ENCODE peak calls at places on chromosomes 12 and 14, in eight cellular contexts. S, E, J, U, P, N, Q and F are unnamed samples.

GRCh38 chr14:61911534-61911933 is 149.3 kb downstream of the SNAPC1 start:
- DNase-seq in S (no peak), E (no peak), J (no peak), U (no peak), P (no peak), N (no peak), Q (no peak), F (no peak)

GRCh38 chr14:96980835-96981234 is 183.7 kb downstream of the VRK1 start:
- DNase-seq in S (no peak), E (no peak), J (no peak), U (no peak), P (no peak), N (no peak), Q (no peak), F (no peak)

GRCh38 chr14:90276627-90277367 is 20.4 kb downstream of the PSMC1 start:
- DNase-seq in S (no peak), E (no peak), J (no peak), U (no peak), P (peak; percentile 26), N (no peak), Q (no peak), F (no peak)

GRCh38 chr12:76644950-76645349 is 85.4 kb upstream of the OSBPL8 start:
- DNase-seq in S (no peak), E (no peak), J (no peak), U (no peak), P (no peak), N (no peak), Q (no peak), F (no peak)

GRCh38 chr12:52971701-52972329 is 22.9 kb downstream of the KRT18 start:
- DNase-seq in S (no peak), E (no peak), J (no peak), U (no peak), P (peak; percentile 56), N (peak; percentile 73), Q (peak; percentile 94), F (no peak)

GRCh38 chr12:65364021-65364420 is 85.5 kb downstream of the MSRB3 start:
- DNase-seq in S (no peak), E (no peak), J (no peak), U (no peak), P (no peak), N (peak; percentile 25), Q (no peak), F (no peak)

GRCh38 chr12:53380797-53381738 is 1.1 kb downstream of the SP1 start:
- DNase-seq in S (no peak), E (no peak), J (peak; percentile 14), U (no peak), P (peak; percentile 46), N (peak; percentile 51), Q (peak; percentile 66), F (no peak)

GRCh38 chr14:63283501-63284248 is 35.1 kb downstream of the GPHB5 start:
- DNase-seq in S (no peak), E (no peak), J (no peak), U (no peak), P (no peak), N (no peak), Q (no peak), F (no peak)

GRCh38 chr12:12024958-12025682 is 45.6 kb upstream of the BCL2L14 start:
- DNase-seq in S (no peak), E (no peak), J (no peak), U (no peak), P (no peak), N (no peak), Q (no peak), F (no peak)

GRCh38 chr14:36207500-36207899 is 31.0 kb upstream of the PTCSC3 start:
- DNase-seq in S (no peak), E (no peak), J (no peak), U (no peak), P (no peak), N (peak; percentile 13), Q (no peak), F (no peak)

GRCh38 chr12:96578526-96579125 is 89.2 kb downstream of the CFAP54 start:
- DNase-seq in S (no peak), E (no peak), J (no peak), U (peak; percentile 22), P (peak; percentile 67), N (peak; percentile 77), Q (no peak), F (no peak)

GRCh38 chr14:77616133-77616453 is 344 bp downstream of the SPTLC2 start:
- DNase-seq in S (no peak), E (no peak), J (no peak), U (no peak), P (no peak), N (no peak), Q (no peak), F (no peak)

GRCh38 chr12:16347391-16348298 is at the start of gene MGST1:
- DNase-seq in S (no peak), E (peak; percentile 48), J (peak; percentile 76), U (no peak), P (peak; percentile 62), N (peak; percentile 69), Q (peak; percentile 87), F (no peak)

GRCh38 chr14:95265106-95266094 is 54.3 kb downstream of the CLMN start:
- DNase-seq in S (no peak), E (no peak), J (no peak), U (peak; percentile 100), P (peak; percentile 96), N (peak; percentile 87), Q (peak; percentile 79), F (peak; percentile 25)

GRCh38 chr12:5043589-5044419 is at the start of gene KCNA5:
- DNase-seq in S (no peak), E (no peak), J (peak; percentile 44), U (no peak), P (no peak), N (no peak), Q (no peak), F (peak; percentile 39)

GRCh38 chr12:180445-180844 is 33.5 kb downstream of the SLC6A12 start:
- DNase-seq in S (no peak), E (peak; percentile 23), J (no peak), U (no peak), P (peak; percentile 39), N (no peak), Q (no peak), F (no peak)

GRCh38 chr14:71221119-71221518 is 313.9 kb downstream of the PCNX1 start:
- DNase-seq in S (no peak), E (no peak), J (no peak), U (no peak), P (no peak), N (no peak), Q (no peak), F (no peak)

GRCh38 chr14:54174437-54174836 is 217.8 kb upstream of the BMP4 start:
- DNase-seq in S (no peak), E (no peak), J (no peak), U (no peak), P (no peak), N (peak; percentile 24), Q (no peak), F (no peak)

GRCh38 chr14:100037351-100037750 is 27.9 kb upstream of the EVL start:
- DNase-seq in S (no peak), E (no peak), J (no peak), U (no peak), P (no peak), N (peak; percentile 65), Q (no peak), F (no peak)

GRCh38 chr14:78048120-78048519 is 122.1 kb upstream of the NRXN3 start:
- DNase-seq in S (no peak), E (no peak), J (no peak), U (no peak), P (no peak), N (no peak), Q (no peak), F (no peak)

GRCh38 chr12:119940881-119941280 is 48.2 kb upstream of the BICDL1 start:
- DNase-seq in S (no peak), E (no peak), J (no peak), U (peak; percentile 79), P (peak; percentile 70), N (peak; percentile 69), Q (no peak), F (no peak)

GRCh38 chr12:77925536-77926108 is 94.9 kb downstream of the NAV3 start:
- DNase-seq in S (no peak), E (peak; percentile 34), J (peak; percentile 39), U (peak; percentile 80), P (peak; percentile 97), N (peak; percentile 95), Q (peak; percentile 84), F (no peak)

GRCh38 chr12:32499048-32499447 is 99.7 kb downstream of the FGD4 start:
- DNase-seq in S (no peak), E (no peak), J (no peak), U (no peak), P (no peak), N (no peak), Q (no peak), F (no peak)

GRCh38 chr14:32078030-32078793 is 1.1 kb downstream of the ARHGAP5 start:
- DNase-seq in S (no peak), E (no peak), J (no peak), U (no peak), P (peak; percentile 50), N (peak; percentile 51), Q (no peak), F (no peak)

GRCh38 chr12:23093488-23093887 is 468.5 kb downstream of the ETNK1 start:
- DNase-seq in S (no peak), E (no peak), J (no peak), U (no peak), P (no peak), N (peak; percentile 24), Q (no peak), F (no peak)

GRCh38 chr12:2796187-2796663 is 1.5 kb downstream of the FKBP4 start:
- DNase-seq in S (no peak), E (no peak), J (no peak), U (no peak), P (no peak), N (no peak), Q (no peak), F (no peak)
- TF ChIP-seq CTCF in S (no peak), E (no peak), J (peak; percentile 17), U (peak; percentile 52), P (no peak), N (no peak), Q (peak; percentile 49), F (no peak)

GRCh38 chr12:54596526-54596946 is 8.1 kb upstream of the PPP1R1A start:
- DNase-seq in S (peak; percentile 13), E (peak; percentile 53), J (peak; percentile 56), U (no peak), P (peak; percentile 55), N (peak; percentile 70), Q (peak; percentile 59), F (no peak)
- TF ChIP-seq CTCF in S (peak; percentile 73), E (peak; percentile 54), J (peak; percentile 94), U (peak; percentile 95), P (peak; percentile 92), N (peak; percentile 88), Q (peak; percentile 83), F (no peak)

DNA sequence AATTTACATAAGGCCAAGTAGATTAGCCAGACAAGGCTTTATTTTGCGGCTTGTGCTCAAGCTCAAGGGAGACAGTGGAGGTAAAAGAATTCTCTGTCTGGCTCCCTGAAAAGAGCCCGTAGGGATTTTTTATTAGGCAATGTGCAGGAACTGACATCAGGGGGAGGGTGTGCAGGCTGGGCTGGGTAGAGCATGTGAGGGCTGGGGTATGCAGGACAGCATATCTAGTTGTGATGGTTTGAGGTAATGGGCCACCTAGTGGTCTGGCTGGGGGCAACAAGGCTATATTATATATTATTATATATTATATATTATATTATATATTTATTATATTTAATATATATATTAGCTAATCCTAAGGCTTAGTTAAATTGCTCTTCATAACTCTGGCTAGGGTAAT is 102.1 kb downstream of the TMEM117 start:
- DNase-seq in S (no peak), E (no peak), J (no peak), U (no peak), P (no peak), N (peak; percentile 16), Q (no peak), F (no peak)
- TF ChIP-seq CTCF in S (no peak), E (no peak), J (peak; percentile 43), U (peak; percentile 32), P (peak; percentile 43), N (peak; percentile 40), Q (peak; percentile 37), F (no peak)

GRCh38 chr12:124305136-124305535 is 10.2 kb downstream of the RFLNA start:
- DNase-seq in S (no peak), E (no peak), J (no peak), U (no peak), P (no peak), N (no peak), Q (no peak), F (no peak)
- TF ChIP-seq CTCF in S (no peak), E (no peak), J (no peak), U (no peak), P (no peak), N (no peak), Q (no peak), F (no peak)